ENCODE peak calls at places on chromosomes 3 and 15, in nine cellular contexts. W is heart left ventricle; O is stimulated activated CD4-positive, alpha-beta T cell treated with anti-CD3 and anti-CD28 coated beads, TNF-alpha, amount 100 ng/mL, for 24 hours; R is LoVo; Y is anterior cingulate cortex; C is HCEC 1CT; F is NCI-H1092 treated with DMSO at 0.1 percent for 48 hours; I is nephron progenitor cell; N is fibroblast of the conjunctiva. S is an unnamed sample.

GRCh38 chr3:162643245-162643644 is 1146.6 kb downstream of the OTOL1 start:
- DNase-seq in W (no peak), O (no peak), R (no peak), Y (no peak), C (peak), F (no peak), I (no peak), N (no peak), S (no peak)

GRCh38 chr3:105806361-105806760 is 62.5 kb downstream of the CBLB start:
- DNase-seq in W (no peak), O (no peak), R (peak), Y (no peak), C (peak), F (no peak), I (no peak), N (no peak), S (no peak)

GRCh38 chr15:81336568-81336967 is 12.6 kb upstream of the STARD5 start:
- DNase-seq in W (no peak), O (no peak), R (no peak), Y (no peak), C (peak), F (no peak), I (no peak), N (no peak), S (no peak)

GRCh38 chr3:177467268-177467985 is 270.1 kb upstream of the TBL1XR1 start:
- DNase-seq in W (no peak), O (no peak), R (no peak), Y (no peak), C (no peak), F (no peak), I (no peak), N (no peak), S (no peak)

GRCh38 chr3:53811143-53811915 is 34.9 kb downstream of the CHDH start:
- DNase-seq in W (no peak), O (no peak), R (no peak), Y (no peak), C (no peak), F (no peak), I (no peak), N (no peak), S (no peak)

GRCh38 chr3:185874119-185874518 is 49.3 kb upstream of the IGF2BP2 start:
- DNase-seq in W (no peak), O (no peak), R (no peak), Y (no peak), C (no peak), F (no peak), I (no peak), N (no peak), S (no peak)

GRCh38 chr3:98763814-98764691 is 913 bp downstream of the ST3GAL6 start:
- DNase-seq in W (no peak), O (no peak), R (no peak), Y (no peak), C (peak), F (no peak), I (no peak), N (no peak), S (no peak)

GRCh38 chr3:106814231-106814630 is 563.0 kb upstream of the CCDC54 start:
- DNase-seq in W (no peak), O (no peak), R (no peak), Y (no peak), C (no peak), F (peak), I (no peak), N (peak), S (no peak)

GRCh38 chr3:127408684-127409420 is 121.0 kb upstream of the PRR20G start:
- DNase-seq in W (no peak), O (no peak), R (no peak), Y (no peak), C (no peak), F (no peak), I (peak), N (no peak), S (no peak)

S was measured in frontal cortex.